ENCODE peak calls at places on chromosomes 13 and 19, in seven cellular contexts. One of them, this sample, is unnamed.

GRCh38 chr13:36806102-36806501 is 12.9 kb upstream of the RFXAP start:
- DNase-seq in uterus: no peak
- DNase-seq in KG1: no peak
- DNase-seq in stimulated activated CD4-positive, alpha-beta T cell treated with anti-CD3 and anti-CD28 coated beads, TNF-alpha, amount 100 ng/mL, for 4 hours: no peak
- DNase-seq in NCI-H1436 treated with DMSO at 0.1 percent for 48 hours: no peak
- DNase-seq in stimulated activated CD8-positive, alpha-beta memory T cell treated with anti-CD3 and anti-CD28 coated beads, Interleukin-7, amount 100 ng/mL, for 48 hours: no peak
- DNase-seq in tibial artery: no peak
- DNase-seq in this sample: no peak

GRCh38 chr13:44086389-44086788 is 206.7 kb downstream of the LACC1 start:
- DNase-seq in uterus: no peak
- DNase-seq in KG1: no peak
- DNase-seq in stimulated activated CD4-positive, alpha-beta T cell treated with anti-CD3 and anti-CD28 coated beads, TNF-alpha, amount 100 ng/mL, for 4 hours: no peak
- DNase-seq in NCI-H1436 treated with DMSO at 0.1 percent for 48 hours: no peak
- DNase-seq in stimulated activated CD8-positive, alpha-beta memory T cell treated with anti-CD3 and anti-CD28 coated beads, Interleukin-7, amount 100 ng/mL, for 48 hours: no peak
- DNase-seq in tibial artery: no peak
- DNase-seq in this sample: no peak

GRCh38 chr19:5253403-5254110 is 87.1 kb downstream of the PTPRS start:
- DNase-seq in uterus: no peak
- DNase-seq in KG1: no peak
- DNase-seq in stimulated activated CD4-positive, alpha-beta T cell treated with anti-CD3 and anti-CD28 coated beads, TNF-alpha, amount 100 ng/mL, for 4 hours: no peak
- DNase-seq in NCI-H1436 treated with DMSO at 0.1 percent for 48 hours: no peak
- DNase-seq in stimulated activated CD8-positive, alpha-beta memory T cell treated with anti-CD3 and anti-CD28 coated beads, Interleukin-7, amount 100 ng/mL, for 48 hours: no peak
- DNase-seq in tibial artery: no peak
- DNase-seq in this sample: no peak

GRCh38 chr13:80551650-80552497 is 210.9 kb upstream of the SPRY2 start:
- DNase-seq in uterus: no peak
- DNase-seq in KG1: no peak
- DNase-seq in stimulated activated CD4-positive, alpha-beta T cell treated with anti-CD3 and anti-CD28 coated beads, TNF-alpha, amount 100 ng/mL, for 4 hours: no peak
- DNase-seq in NCI-H1436 treated with DMSO at 0.1 percent for 48 hours: no peak
- DNase-seq in stimulated activated CD8-positive, alpha-beta memory T cell treated with anti-CD3 and anti-CD28 coated beads, Interleukin-7, amount 100 ng/mL, for 48 hours: no peak
- DNase-seq in tibial artery: no peak
- DNase-seq in this sample: no peak

GRCh38 chr13:46327256-46327655 is 59.8 kb downstream of the RUBCNL start:
- DNase-seq in uterus: no peak
- DNase-seq in KG1: no peak
- DNase-seq in stimulated activated CD4-positive, alpha-beta T cell treated with anti-CD3 and anti-CD28 coated beads, TNF-alpha, amount 100 ng/mL, for 4 hours: no peak
- DNase-seq in NCI-H1436 treated with DMSO at 0.1 percent for 48 hours: no peak
- DNase-seq in stimulated activated CD8-positive, alpha-beta memory T cell treated with anti-CD3 and anti-CD28 coated beads, Interleukin-7, amount 100 ng/mL, for 48 hours: no peak
- DNase-seq in tibial artery: no peak
- DNase-seq in this sample: no peak

GRCh38 chr19:50669319-50670101 is 20.3 kb downstream of the C19orf81 start:
- DNase-seq in uterus: no peak
- DNase-seq in KG1: peak
- DNase-seq in stimulated activated CD4-positive, alpha-beta T cell treated with anti-CD3 and anti-CD28 coated beads, TNF-alpha, amount 100 ng/mL, for 4 hours: no peak
- DNase-seq in NCI-H1436 treated with DMSO at 0.1 percent for 48 hours: no peak
- DNase-seq in stimulated activated CD8-positive, alpha-beta memory T cell treated with anti-CD3 and anti-CD28 coated beads, Interleukin-7, amount 100 ng/mL, for 48 hours: no peak
- DNase-seq in tibial artery: no peak
- DNase-seq in this sample: no peak

GRCh38 chr13:43852923-43853404 is 26.6 kb downstream of the CCDC122 start:
- DNase-seq in uterus: no peak
- DNase-seq in KG1: no peak
- DNase-seq in stimulated activated CD4-positive, alpha-beta T cell treated with anti-CD3 and anti-CD28 coated beads, TNF-alpha, amount 100 ng/mL, for 4 hours: no peak
- DNase-seq in NCI-H1436 treated with DMSO at 0.1 percent for 48 hours: no peak
- DNase-seq in stimulated activated CD8-positive, alpha-beta memory T cell treated with anti-CD3 and anti-CD28 coated beads, Interleukin-7, amount 100 ng/mL, for 48 hours: no peak
- DNase-seq in tibial artery: no peak
- DNase-seq in this sample: no peak

GRCh38 chr13:99267927-99268326 is 9.7 kb upstream of the GPR18 start:
- DNase-seq in uterus: no peak
- DNase-seq in KG1: no peak
- DNase-seq in stimulated activated CD4-positive, alpha-beta T cell treated with anti-CD3 and anti-CD28 coated beads, TNF-alpha, amount 100 ng/mL, for 4 hours: no peak
- DNase-seq in NCI-H1436 treated with DMSO at 0.1 percent for 48 hours: no peak
- DNase-seq in stimulated activated CD8-positive, alpha-beta memory T cell treated with anti-CD3 and anti-CD28 coated beads, Interleukin-7, amount 100 ng/mL, for 48 hours: no peak
- DNase-seq in tibial artery: no peak
- DNase-seq in this sample: no peak

GRCh38 chr19:6464070-6464873 is at the start of gene CRB3:
- DNase-seq in uterus: no peak
- DNase-seq in KG1: no peak
- DNase-seq in stimulated activated CD4-positive, alpha-beta T cell treated with anti-CD3 and anti-CD28 coated beads, TNF-alpha, amount 100 ng/mL, for 4 hours: no peak
- DNase-seq in NCI-H1436 treated with DMSO at 0.1 percent for 48 hours: peak
- DNase-seq in stimulated activated CD8-positive, alpha-beta memory T cell treated with anti-CD3 and anti-CD28 coated beads, Interleukin-7, amount 100 ng/mL, for 48 hours: no peak
- DNase-seq in tibial artery: no peak
- DNase-seq in this sample: no peak

GRCh38 chr13:79423801-79424642 is 18.0 kb upstream of the RBM26 start:
- DNase-seq in uterus: no peak
- DNase-seq in KG1: peak
- DNase-seq in stimulated activated CD4-positive, alpha-beta T cell treated with anti-CD3 and anti-CD28 coated beads, TNF-alpha, amount 100 ng/mL, for 4 hours: no peak
- DNase-seq in NCI-H1436 treated with DMSO at 0.1 percent for 48 hours: no peak
- DNase-seq in stimulated activated CD8-positive, alpha-beta memory T cell treated with anti-CD3 and anti-CD28 coated beads, Interleukin-7, amount 100 ng/mL, for 48 hours: no peak
- DNase-seq in tibial artery: no peak
- DNase-seq in this sample: peak